ENCODE peak calls at places on chromosomes 1 and 21, in nine cellular contexts. X, I, D, Z, G, P, B, J and A are unnamed samples.

GRCh38 chr1:9371391-9371935 is 78.8 kb downstream of the SPSB1 start:
- DNase-seq in G (peak), B (no peak), J (peak), Z (no peak), I (peak), X (no peak), D (peak), P (no peak), A (no peak)

GRCh38 chr1:12206792-12207424 is 22.9 kb upstream of the VPS13D start:
- DNase-seq in D (no peak), G (no peak), X (peak), B (no peak), I (no peak), P (no peak), J (no peak), Z (no peak), A (no peak)

GRCh38 chr21:41366522-41367151 is 4.8 kb downstream of the MX2 start:
- DNase-seq in I (peak), G (no peak), P (peak), D (peak), J (peak), Z (peak), B (no peak), X (no peak), A (no peak)

GRCh38 chr1:151809625-151810556 is 4.7 kb upstream of the LINGO4 start:
- DNase-seq in X (no peak), P (peak), I (no peak), Z (no peak), J (no peak), D (no peak), B (no peak), G (peak), A (no peak)

GRCh38 chr1:10745886-10746455 is 50.5 kb downstream of the CASZ1 start:
- DNase-seq in I (no peak), G (no peak), X (no peak), D (no peak), J (no peak), P (no peak), B (no peak), Z (no peak), A (no peak)

GRCh38 chr1:209155556-209155955 is 428.0 kb upstream of the CAMK1G start:
- DNase-seq in G (peak), J (no peak), D (no peak), I (no peak), P (no peak), Z (peak), X (no peak), B (no peak), A (no peak)

GRCh38 chr1:153242160-153242559 is 17.3 kb upstream of the LORICRIN start:
- DNase-seq in I (no peak), J (no peak), X (no peak), P (no peak), B (no peak), G (no peak), Z (no peak), D (no peak), A (no peak)

GRCh38 chr1:174116042-174116441 is 43.3 kb upstream of the RABGAP1L start:
- DNase-seq in D (no peak), P (no peak), B (no peak), J (peak), X (no peak), Z (no peak), G (no peak), I (no peak), A (no peak)

GRCh38 chr1:235011064-235011598 is 117.5 kb downstream of the TOMM20 start:
- DNase-seq in I (no peak), B (no peak), X (no peak), P (no peak), Z (no peak), J (no peak), G (no peak), D (no peak), A (no peak)

GRCh38 chr1:61318319-61319125 is 236.2 kb downstream of the NFIA start:
- DNase-seq in Z (no peak), D (peak), I (peak), J (peak), B (no peak), X (no peak), P (no peak), G (no peak), A (no peak)

GRCh38 chr1:26694185-26694572 is 1.6 kb upstream of the ARID1A start:
- DNase-seq in I (no peak), Z (no peak), X (no peak), D (no peak), G (no peak), P (no peak), B (no peak), J (no peak), A (no peak)

GRCh38 chr1:152621993-152622392 is 910 bp downstream of the LCE3A start:
- DNase-seq in J (no peak), B (no peak), G (no peak), P (no peak), Z (no peak), D (no peak), X (no peak), I (no peak), A (no peak)

GRCh38 chr21:22083899-22084298 is 1085.7 kb downstream of the NCAM2 start:
- DNase-seq in D (no peak), B (no peak), X (no peak), P (no peak), I (no peak), G (no peak), Z (no peak), J (no peak), A (no peak)

GRCh38 chr1:243903904-243904303 is 53.9 kb upstream of the AKT3 start:
- DNase-seq in I (no peak), B (no peak), P (no peak), D (no peak), G (peak), J (peak), Z (no peak), X (no peak), A (no peak)

GRCh38 chr1:22500476-22500875 is 48.8 kb downstream of the ZBTB40 start:
- DNase-seq in G (no peak), J (peak), P (peak), I (peak), X (no peak), B (no peak), Z (no peak), D (peak), A (no peak)

GRCh38 chr21:31117046-31117916 is 79.0 kb upstream of the KRTAP19-8 start:
- DNase-seq in I (peak), P (no peak), G (no peak), B (no peak), X (no peak), J (peak), D (peak), Z (no peak), A (no peak)

GRCh38 chr1:241888232-241888631 is 40.2 kb downstream of the EXO1 start:
- DNase-seq in G (no peak), X (no peak), P (no peak), J (peak), I (peak), D (no peak), Z (no peak), B (no peak), A (no peak)

GRCh38 chr1:46400398-46400797 is 6.3 kb downstream of the FAAH start:
- DNase-seq in I (no peak), J (no peak), Z (peak), D (no peak), G (no peak), P (no peak), B (no peak), X (no peak), A (no peak)

GRCh38 chr1:44036409-44037111 is 5.3 kb upstream of the SLC6A9 start:
- DNase-seq in I (peak), B (no peak), J (peak), X (no peak), G (peak), D (peak), P (peak), Z (peak), A (no peak)

GRCh38 chr1:38191451-38191850 is 144.9 kb upstream of the POU3F1 start:
- DNase-seq in J (no peak), B (no peak), I (no peak), D (no peak), G (no peak), X (peak), Z (no peak), P (no peak), A (no peak)

GRCh38 chr1:194731025-194731424 is 1544.6 kb upstream of the B3GALT2 start:
- DNase-seq in Z (no peak), P (no peak), X (no peak), G (no peak), D (no peak), B (no peak), J (no peak), I (no peak), A (no peak)

GRCh38 chr1:211843018-211843417 is 12.5 kb upstream of the LPGAT1 start:
- DNase-seq in J (no peak), Z (no peak), G (no peak), X (no peak), B (no peak), I (no peak), P (no peak), D (no peak), A (no peak)

GRCh38 chr1:49297783-49298182 is 521.1 kb upstream of the BEND5 start:
- DNase-seq in B (no peak), X (peak), G (peak), Z (no peak), D (no peak), J (no peak), I (no peak), P (no peak), A (no peak)

GRCh38 chr1:225999912-226000337 is 782 bp upstream of the SDE2 start:
- DNase-seq in D (peak), J (no peak), Z (no peak), G (no peak), I (no peak), P (no peak), X (no peak), B (no peak), A (no peak)

GRCh38 chr1:226063362-226064167 is 1.0 kb downstream of the H3-3A start:
- DNase-seq in X (peak), Z (peak), B (no peak), G (peak), I (peak), J (peak), D (peak), P (peak), A (no peak)

GRCh38 chr1:87398644-87399043 is 70.0 kb downstream of the LMO4 start:
- DNase-seq in P (no peak), I (peak), J (peak), X (no peak), D (peak), B (no peak), Z (no peak), G (no peak), A (no peak)

GRCh38 chr1:206445116-206445515 is 25.2 kb upstream of the IKBKE start:
- DNase-seq in I (no peak), B (no peak), D (no peak), G (no peak), Z (no peak), X (no peak), P (peak), J (peak), A (no peak)

GRCh38 chr1:39928809-39929587 is 25.9 kb upstream of the MFSD2A start:
- DNase-seq in P (no peak), B (no peak), X (no peak), G (no peak), D (no peak), Z (no peak), I (no peak), J (no peak), A (no peak)

GRCh38 chr1:31038360-31038759 is 27.2 kb downstream of the PUM1 start:
- DNase-seq in I (no peak), B (no peak), J (peak), X (no peak), D (peak), P (no peak), G (no peak), Z (no peak), A (no peak)

DNA sequence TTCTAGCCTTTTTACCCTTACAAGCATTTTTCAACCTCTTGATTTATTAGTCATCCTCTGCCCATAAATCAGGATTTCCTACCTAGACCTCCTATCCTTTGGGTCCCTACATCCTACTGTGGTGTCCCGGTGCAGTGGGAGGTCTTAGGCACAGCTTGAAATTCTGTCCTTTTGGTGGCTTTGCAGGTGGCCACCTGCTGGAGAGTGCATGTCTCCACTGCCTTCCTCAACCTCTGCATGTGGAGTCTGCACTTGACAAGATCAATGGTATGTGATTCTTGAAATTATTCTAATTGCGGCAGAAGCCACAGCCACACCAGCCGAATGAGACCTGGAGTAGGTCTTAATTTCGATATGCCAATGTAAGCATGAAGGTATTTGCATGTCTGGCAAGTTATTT is 11.4 kb upstream of the KCNA3 start:
- DNase-seq in X (no peak), G (no peak), I (no peak), D (no peak), P (no peak), J (no peak), B (no peak), Z (no peak), A (no peak)
- TF ChIP-seq CTCF in X (no peak), G (peak), I (no peak), D (no peak), P (no peak), J (no peak), B (no peak), Z (no peak), A (no peak)

GRCh38 chr1:155166006-155166372 is 7.1 kb downstream of the KRTCAP2 start:
- DNase-seq in P (no peak), Z (no peak), X (no peak), G (peak), I (no peak), J (no peak), D (no peak), B (no peak), A (no peak)

GRCh38 chr1:155166373-155167165 is 6.5 kb downstream of the KRTCAP2 start:
- DNase-seq in G (peak), Z (no peak), X (peak), D (no peak), B (no peak), P (no peak), J (no peak), I (no peak), A (no peak)

GRCh38 chr1:155168456-155169210 is 4.5 kb downstream of the KRTCAP2 start:
- DNase-seq in J (no peak), P (no peak), Z (no peak), D (no peak), G (no peak), I (no peak), X (no peak), B (no peak), A (no peak)

GRCh38 chr1:155169541-155169940 is 3.6 kb downstream of the KRTCAP2 start:
- DNase-seq in D (no peak), X (no peak), G (no peak), I (no peak), B (no peak), P (no peak), Z (no peak), J (no peak), A (no peak)

DNA sequence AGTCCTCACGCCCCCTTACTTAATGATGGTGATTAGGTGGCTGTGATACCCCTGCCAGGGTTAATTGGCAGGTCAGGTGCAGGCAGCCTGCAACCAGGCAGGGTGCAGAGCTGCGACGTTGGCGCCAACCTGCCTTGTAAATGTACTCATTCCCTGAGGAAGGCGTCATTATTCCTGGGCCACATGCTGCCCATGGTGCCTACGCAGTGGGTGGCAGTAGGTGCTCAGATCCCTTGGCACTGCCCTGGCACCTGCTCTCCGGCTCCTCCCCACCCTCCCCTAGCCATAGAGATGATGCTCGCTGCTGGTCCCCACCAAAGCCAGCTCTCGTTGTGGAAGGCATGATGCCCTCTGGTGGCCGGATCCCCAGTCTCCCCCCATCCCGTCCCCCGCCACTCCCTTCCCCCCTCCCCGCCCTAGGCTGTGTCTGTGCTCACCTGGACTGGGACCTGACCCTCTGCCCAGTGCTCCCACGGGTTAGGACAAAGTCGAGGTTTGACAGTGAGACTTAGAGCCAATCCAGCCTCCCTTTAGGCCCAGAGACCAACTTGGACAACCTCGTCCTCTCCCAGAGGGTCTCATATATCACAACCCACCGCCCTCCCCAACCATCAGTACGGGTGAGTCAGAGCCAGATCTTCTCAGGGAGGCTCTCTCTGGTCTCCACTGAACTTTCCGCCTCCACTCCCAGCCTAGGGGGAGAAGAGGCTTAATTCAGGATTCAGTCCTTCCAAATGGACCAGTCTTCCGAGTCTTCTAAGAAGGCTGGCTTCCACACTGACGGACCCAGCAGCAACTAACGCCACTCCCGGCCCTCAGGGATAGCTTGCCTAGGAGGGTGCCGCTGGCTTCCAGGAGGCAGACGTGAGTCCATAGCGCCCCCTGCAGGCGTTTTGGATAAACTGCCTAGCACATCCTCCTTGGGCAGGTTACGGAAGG is 5.7 kb downstream of the KRTCAP2 start:
- DNase-seq in Z (peak), B (no peak), P (peak), G (peak), X (peak), D (peak), J (peak), I (peak), A (no peak)
- TF ChIP-seq CTCF in Z (peak), B (peak), P (peak), G (peak), X (peak), D (peak), J (peak), I (peak), A (peak)

DNA sequence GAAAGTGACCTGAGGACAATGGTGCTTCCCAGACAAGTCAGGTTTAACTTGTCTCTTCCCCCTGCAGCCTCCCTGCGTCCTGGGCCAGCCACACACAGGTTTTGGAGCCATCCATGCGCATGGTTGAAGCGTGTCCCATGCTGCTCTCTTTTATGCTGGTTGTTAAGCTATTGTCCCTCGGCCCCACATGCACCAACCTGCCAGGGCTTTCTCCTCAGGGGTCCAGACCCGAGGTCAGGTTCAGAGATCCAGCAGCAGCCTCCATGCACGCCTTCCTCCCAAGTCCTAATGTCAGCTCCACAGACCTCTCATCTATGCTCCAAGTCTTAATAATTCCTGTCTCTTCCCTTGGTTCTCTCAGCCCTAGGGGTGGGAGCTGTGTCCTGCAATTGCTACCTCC is 1.6 kb downstream of the ABCA4 start:
- DNase-seq in P (no peak), B (no peak), J (no peak), G (no peak), X (no peak), Z (no peak), I (no peak), D (no peak), A (no peak)
- TF ChIP-seq CTCF in P (no peak), B (no peak), J (no peak), G (no peak), X (no peak), Z (no peak), I (no peak), D (no peak), A (no peak)

GRCh38 chr1:64209221-64209620 is 5.8 kb downstream of the UBE2U start:
- DNase-seq in B (no peak), I (no peak), J (no peak), D (no peak), X (no peak), P (no peak), G (peak), Z (no peak), A (no peak)
- TF ChIP-seq CTCF in B (no peak), I (peak), J (peak), D (no peak), X (no peak), P (no peak), G (peak), Z (no peak), A (peak)

GRCh38 chr21:39085843-39086415 is 97.3 kb downstream of the PSMG1 start:
- DNase-seq in P (no peak), Z (no peak), J (no peak), I (no peak), D (no peak), X (no peak), B (no peak), G (no peak), A (no peak)

GRCh38 chr21:39087976-39088370 is 95.3 kb downstream of the PSMG1 start:
- DNase-seq in P (no peak), B (no peak), J (no peak), Z (no peak), G (no peak), I (no peak), X (no peak), D (no peak), A (no peak)

GRCh38 chr21:39086547-39086946 is 96.7 kb downstream of the PSMG1 start:
- DNase-seq in P (no peak), Z (no peak), D (no peak), B (no peak), J (no peak), I (no peak), X (no peak), G (no peak), A (no peak)

GRCh38 chr21:39087238-39087975 is 95.8 kb downstream of the PSMG1 start:
- DNase-seq in J (no peak), I (no peak), Z (no peak), X (no peak), B (no peak), G (no peak), D (no peak), P (no peak), A (no peak)

GRCh38 chr21:39088831-39089380 is 94.3 kb downstream of the PSMG1 start:
- DNase-seq in G (no peak), D (peak), I (peak), B (no peak), X (no peak), Z (no peak), P (no peak), J (peak), A (no peak)
- TF ChIP-seq CTCF in G (peak), D (peak), I (no peak), B (no peak), X (no peak), Z (no peak), P (no peak), J (no peak), A (peak)

GRCh38 chr21:45541221-45542039 is 810 bp downstream of the SLC19A1 start:
- DNase-seq in B (no peak), G (peak), X (peak), J (peak), P (peak), Z (peak), D (no peak), I (peak), A (peak)
- TF ChIP-seq CTCF in B (no peak), G (no peak), X (no peak), J (no peak), P (no peak), Z (no peak), D (no peak), I (no peak), A (no peak)